ENCODE peak calls at places on chromosomes 1 and 21, in six cellular contexts. F, S, L, U, E and Y are unnamed samples.

GRCh38 chr1:186195377-186195931 is 179.6 kb downstream of the TPR start:
- DNase-seq in E (no peak), U (no peak), F (no peak), S (no peak), L (no peak), Y (no peak)

GRCh38 chr1:172719694-172720138 is 60.8 kb downstream of the FASLG start:
- DNase-seq in F (peak; percentile 56), U (peak; percentile 73), E (peak; percentile 70), L (peak; percentile 31), S (no peak), Y (peak; percentile 44)

GRCh38 chr1:199113265-199113869 is 474.5 kb downstream of the PTPRC start:
- DNase-seq in E (peak; percentile 71), U (peak; percentile 76), L (peak; percentile 75), F (peak; percentile 58), S (peak; percentile 22), Y (peak; percentile 18)

GRCh38 chr1:170307426-170307825 is 161.7 kb downstream of the NTMT2 start:
- DNase-seq in U (no peak), L (no peak), E (no peak), F (peak; percentile 60), S (no peak), Y (no peak)

GRCh38 chr1:185412385-185413074 is 95.5 kb upstream of the IVNS1ABP start:
- DNase-seq in E (no peak), L (no peak), S (peak; percentile 63), F (no peak), U (peak; percentile 47), Y (no peak)

GRCh38 chr1:25238046-25238445 is 5.7 kb upstream of the SYF2 start:
- DNase-seq in S (no peak), L (no peak), U (no peak), E (no peak), F (no peak), Y (no peak)

GRCh38 chr1:33473900-33474299 is 1.5 kb downstream of the ZSCAN20 start:
- DNase-seq in U (no peak), F (peak; percentile 54), S (no peak), E (no peak), L (no peak), Y (no peak)

GRCh38 chr1:167223144-167224103 is 2.7 kb downstream of the POU2F1 start:
- DNase-seq in U (peak; percentile 33), E (no peak), S (no peak), F (peak; percentile 62), L (no peak), Y (no peak)

GRCh38 chr1:59485949-59486348 is 189.1 kb downstream of the FGGY start:
- DNase-seq in S (no peak), E (no peak), F (no peak), U (no peak), L (no peak), Y (no peak)

GRCh38 chr1:59595774-59596173 is 219.0 kb upstream of the HOOK1 start:
- DNase-seq in U (peak; percentile 9), S (peak; percentile 20), L (no peak), F (peak; percentile 73), E (no peak), Y (no peak)

GRCh38 chr1:92989253-92989652 is 28.0 kb upstream of the DIPK1A start:
- DNase-seq in E (no peak), S (no peak), L (no peak), U (no peak), F (no peak), Y (no peak)

GRCh38 chr1:77545970-77546369 is 136.5 kb downstream of the ZZZ3 start:
- DNase-seq in S (no peak), U (no peak), L (no peak), E (no peak), F (peak; percentile 59), Y (no peak)

GRCh38 chr1:168157638-168158037 is 20.9 kb upstream of the GPR161 start:
- DNase-seq in F (no peak), S (no peak), U (no peak), E (no peak), L (no peak), Y (no peak)

GRCh38 chr1:75342799-75343198 is 208.6 kb downstream of the LHX8 start:
- DNase-seq in E (no peak), S (no peak), L (no peak), F (no peak), U (peak; percentile 7), Y (no peak)

GRCh38 chr1:230861970-230862595 is 6.2 kb downstream of the C1orf198 start:
- DNase-seq in L (no peak), S (no peak), E (no peak), U (no peak), F (no peak), Y (no peak)

GRCh38 chr1:12049625-12050024 is 13.5 kb upstream of the TNFRSF8 start:
- DNase-seq in L (peak; percentile 44), F (no peak), S (no peak), U (no peak), E (peak; percentile 73), Y (no peak)

GRCh38 chr1:195188821-195189220 is 1419.4 kb downstream of the KCNT2 start:
- DNase-seq in F (peak; percentile 50), L (no peak), S (no peak), E (peak; percentile 8), U (no peak), Y (no peak)

GRCh38 chr1:233113009-233113712 is 162.8 kb downstream of the NTPCR start:
- DNase-seq in F (peak; percentile 99), E (peak; percentile 99), U (peak; percentile 91), S (peak; percentile 100), L (peak; percentile 99), Y (no peak)

GRCh38 chr1:222310830-222311229 is 237.1 kb downstream of the HHIPL2 start:
- DNase-seq in F (no peak), E (no peak), U (no peak), L (no peak), S (no peak), Y (no peak)

GRCh38 chr1:51875836-51876235 is 2.7 kb downstream of the NRDC start:
- DNase-seq in L (no peak), E (no peak), U (no peak), S (no peak), F (no peak), Y (no peak)

GRCh38 chr21:38661296-38662223 is 144.2 kb upstream of the ETS2 start:
- DNase-seq in S (no peak), E (peak; percentile 47), L (no peak), U (no peak), F (peak; percentile 42), Y (peak; percentile 30)

GRCh38 chr1:97334454-97334853 is 586.4 kb downstream of the DPYD start:
- DNase-seq in F (peak; percentile 91), L (no peak), E (no peak), U (no peak), S (no peak), Y (no peak)

GRCh38 chr1:3540876-3541275 is 70.4 kb downstream of the MEGF6 start:
- DNase-seq in F (no peak), E (no peak), S (no peak), L (no peak), U (no peak), Y (no peak)

GRCh38 chr1:24206516-24207394 is 19.7 kb upstream of the IFNLR1 start:
- DNase-seq in F (no peak), E (no peak), U (no peak), S (peak; percentile 51), L (no peak), Y (no peak)

GRCh38 chr21:39317134-39318090 is 4.0 kb upstream of the BRWD1 start:
- DNase-seq in S (no peak), L (no peak), F (no peak), U (no peak), E (no peak), Y (no peak)

GRCh38 chr21:15735409-15735808 is 5.6 kb downstream of the USP25 start:
- DNase-seq in U (no peak), E (peak; percentile 41), F (no peak), S (no peak), L (no peak), Y (no peak)

GRCh38 chr1:22925111-22925510 is 47.6 kb downstream of the LACTBL1 start:
- DNase-seq in E (no peak), S (no peak), L (no peak), F (no peak), U (no peak), Y (no peak)

GRCh38 chr1:28259935-28260802 is 851 bp downstream of the SESN2 start:
- DNase-seq in U (peak; percentile 56), F (peak; percentile 85), S (no peak), L (no peak), E (peak; percentile 93), Y (peak; percentile 39)

GRCh38 chr1:8752921-8753713 is 64.3 kb downstream of the RERE start:
- DNase-seq in E (no peak), S (no peak), U (no peak), F (no peak), L (no peak), Y (no peak)

GRCh38 chr1:75616436-75617433 is 5.8 kb upstream of the SLC44A5 start:
- DNase-seq in E (peak; percentile 82), L (no peak), S (no peak), F (peak; percentile 13), U (no peak), Y (no peak)

GRCh38 chr1:17470021-17470799 is 30.7 kb upstream of the RCC2 start:
- DNase-seq in E (peak; percentile 82), U (no peak), L (no peak), S (no peak), F (no peak), Y (no peak)

GRCh38 chr21:29181799-29182470 is 51.5 kb downstream of the MAP3K7CL start:
- DNase-seq in F (peak; percentile 87), U (peak; percentile 61), S (peak; percentile 49), L (no peak), E (peak; percentile 23), Y (peak; percentile 18)

GRCh38 chr1:45304311-45305081 is 22.2 kb upstream of the HPDL start:
- DNase-seq in E (no peak), F (no peak), L (no peak), U (no peak), S (no peak), Y (no peak)

GRCh38 chr1:205229399-205229861 is 1.7 kb downstream of the TMCC2 start:
- DNase-seq in L (peak; percentile 47), S (peak; percentile 27), F (peak; percentile 45), E (peak; percentile 91), U (peak; percentile 62), Y (peak; percentile 88)

GRCh38 chr1:215250913-215251312 is 168.4 kb downstream of the KCNK2 start:
- DNase-seq in L (no peak), U (no peak), S (no peak), E (no peak), F (no peak), Y (no peak)

GRCh38 chr1:224589006-224589405 is 27.1 kb upstream of the CNIH3 start:
- DNase-seq in E (peak; percentile 37), L (no peak), F (peak; percentile 42), S (no peak), U (no peak), Y (no peak)

GRCh38 chr1:232884262-232884661 is 66.1 kb upstream of the NTPCR start:
- DNase-seq in E (no peak), F (peak; percentile 79), S (no peak), U (no peak), L (no peak), Y (no peak)

GRCh38 chr1:14599173-14599754 is 779 bp downstream of the KAZN start:
- DNase-seq in L (no peak), F (no peak), E (peak; percentile 60), S (no peak), U (no peak), Y (peak; percentile 50)

GRCh38 chr1:110060034-110060661 is 10.3 kb downstream of the ALX3 start:
- DNase-seq in S (no peak), E (peak; percentile 77), U (peak; percentile 38), L (peak; percentile 21), F (peak; percentile 37), Y (peak; percentile 74)

GRCh38 chr1:7178741-7179140 is 393.5 kb downstream of the CAMTA1 start:
- DNase-seq in U (no peak), F (no peak), L (no peak), E (no peak), S (no peak), Y (no peak)